ENCODE peak calls at places on chromosomes 5 and 9, in five cellular contexts. M is Peyer's patch, R is fibroblast of lung, Q is testis, E is body of pancreas. Y is an unnamed sample.

GRCh38 chr5:60332244-60333018 is 367.5 kb downstream of the DEPDC1B start:
- DNase-seq in R (peak), E (no peak), M (no peak), Q (no peak), Y (no peak)

GRCh38 chr5:110716247-110717245 is 9.9 kb downstream of the TMEM232 start:
- DNase-seq in Q (no peak), E (no peak), M (no peak), R (no peak), Y (no peak)

GRCh38 chr5:176728810-176729209 is 81.5 kb downstream of the TSPAN17 start:
- DNase-seq in M (no peak), Q (no peak), R (no peak), E (no peak), Y (no peak)

GRCh38 chr5:173680660-173681242 is 64.3 kb upstream of the BOD1 start:
- DNase-seq in E (peak), Q (no peak), M (no peak), R (no peak), Y (no peak)

GRCh38 chr9:115520626-115521025 is 402.7 kb upstream of the TNC start:
- DNase-seq in E (no peak), Q (no peak), M (no peak), R (no peak), Y (no peak)

GRCh38 chr9:128414461-128414860 is 6.2 kb upstream of the CERCAM start:
- DNase-seq in M (no peak), R (no peak), E (no peak), Q (no peak), Y (no peak)

GRCh38 chr5:135974019-135974600 is 19.3 kb upstream of the LECT2 start:
- DNase-seq in M (no peak), R (no peak), E (no peak), Q (no peak), Y (no peak)

GRCh38 chr5:173826179-173826920 is 61.8 kb upstream of the CPEB4 start:
- DNase-seq in Q (no peak), E (peak), M (no peak), R (no peak), Y (no peak)

GRCh38 chr9:116070256-116070914 is 83.2 kb upstream of the PAPPA start:
- DNase-seq in E (no peak), Q (no peak), R (no peak), M (no peak), Y (no peak)

GRCh38 chr5:74501674-74502478 is 138.7 kb downstream of the ENC1 start:
- DNase-seq in R (no peak), M (no peak), E (no peak), Q (no peak), Y (no peak)

GRCh38 chr5:15690611-15691010 is 190.6 kb downstream of the FBXL7 start:
- DNase-seq in E (no peak), Q (no peak), R (peak), M (no peak), Y (no peak)

GRCh38 chr9:82206490-82206889 is 217.9 kb downstream of the SPATA31D1 start:
- DNase-seq in E (no peak), Q (no peak), M (no peak), R (no peak), Y (no peak)

GRCh38 chr9:99309540-99309939 is 87.5 kb downstream of the SEC61B start:
- DNase-seq in R (no peak), M (no peak), E (no peak), Q (no peak), Y (no peak)

GRCh38 chr5:179110528-179110927 is 50.4 kb downstream of the ZNF354C start:
- DNase-seq in M (no peak), Q (peak), R (no peak), E (no peak), Y (no peak)

GRCh38 chr9:133768859-133769510 is 30.8 kb upstream of the SARDH start:
- DNase-seq in M (peak), R (no peak), Q (peak), E (peak), Y (no peak)
- H3K27ac ChIP-seq in M (no peak), R (no peak), Q (no peak), E (peak), Y (no peak)

GRCh38 chr5:18395126-18396110 is 761.2 kb downstream of the TAF11L14 start:
- DNase-seq in E (no peak), M (no peak), Q (no peak), R (no peak), Y (no peak)

GRCh38 chr5:18397393-18397792 is 763.1 kb downstream of the TAF11L14 start:
- DNase-seq in Q (no peak), E (no peak), M (no peak), R (no peak), Y (no peak)

GRCh38 chr5:18393546-18393945 is 759.3 kb downstream of the TAF11L14 start:
- DNase-seq in E (no peak), Q (no peak), M (no peak), R (no peak), Y (no peak)

DNA sequence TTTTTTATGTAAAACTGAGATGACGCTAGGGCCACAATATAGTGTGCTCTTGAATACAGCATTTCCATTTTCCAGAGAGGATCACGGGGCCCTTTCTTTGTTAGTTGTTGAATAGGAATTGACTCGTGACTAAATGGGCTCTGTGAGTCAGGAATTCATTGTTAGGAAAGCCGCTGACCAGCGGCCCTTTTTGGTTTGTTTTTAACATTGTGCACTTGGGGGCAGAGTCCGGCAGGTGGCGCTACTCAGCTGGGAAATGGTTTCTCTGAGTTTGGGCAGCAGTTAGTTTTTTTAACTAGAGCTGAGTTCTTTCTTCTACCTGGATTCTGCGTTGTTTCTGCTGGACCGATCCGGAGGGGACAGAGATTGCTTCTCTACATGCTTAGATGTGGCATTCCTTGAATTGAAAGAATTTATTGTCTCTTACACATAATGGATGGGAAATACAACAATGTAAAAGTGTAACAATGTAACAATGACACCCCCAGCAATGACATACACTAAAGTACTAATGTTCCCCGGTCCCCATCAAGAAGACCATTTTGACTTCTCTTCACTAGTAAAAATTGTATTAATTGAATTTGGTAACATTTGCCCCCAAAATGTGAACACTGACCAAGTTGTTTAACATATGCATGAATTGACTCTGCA is 760.0 kb downstream of the TAF11L14 start:
- DNase-seq in Q (peak), M (peak), E (peak), R (peak), Y (peak)
- TF ChIP-seq CTCF in Q (peak), M (peak), E (peak), R (peak), Y (peak)

GRCh38 chr9:88766778-88767503 is 224.3 kb upstream of the S1PR3 start:
- DNase-seq in E (no peak), R (peak), M (no peak), Q (no peak), Y (no peak)

GRCh38 chr9:88773119-88773518 is 218.1 kb upstream of the S1PR3 start:
- DNase-seq in M (no peak), E (no peak), Q (no peak), R (no peak), Y (no peak)

GRCh38 chr9:88772602-88773001 is 218.7 kb upstream of the S1PR3 start:
- DNase-seq in Q (no peak), M (no peak), R (no peak), E (no peak), Y (no peak)

DNA sequence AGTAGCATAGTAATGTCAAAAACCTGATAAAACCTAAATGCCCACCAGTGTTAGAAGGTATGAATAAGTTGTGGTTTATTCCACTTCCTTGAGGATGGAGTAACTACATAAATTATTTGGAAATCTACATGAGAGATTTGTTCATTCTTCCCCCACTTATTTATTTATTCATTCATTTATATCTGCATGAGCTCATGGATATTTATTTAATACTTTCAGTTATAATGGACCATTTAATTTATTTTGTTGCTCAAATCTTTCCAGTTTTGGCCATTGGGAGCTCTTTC is 223.8 kb upstream of the S1PR3 start:
- DNase-seq in R (peak), Q (no peak), E (no peak), M (no peak), Y (no peak)
- H3K27ac ChIP-seq in R (no peak), Q (no peak), E (no peak), M (no peak), Y (no peak)

DNA sequence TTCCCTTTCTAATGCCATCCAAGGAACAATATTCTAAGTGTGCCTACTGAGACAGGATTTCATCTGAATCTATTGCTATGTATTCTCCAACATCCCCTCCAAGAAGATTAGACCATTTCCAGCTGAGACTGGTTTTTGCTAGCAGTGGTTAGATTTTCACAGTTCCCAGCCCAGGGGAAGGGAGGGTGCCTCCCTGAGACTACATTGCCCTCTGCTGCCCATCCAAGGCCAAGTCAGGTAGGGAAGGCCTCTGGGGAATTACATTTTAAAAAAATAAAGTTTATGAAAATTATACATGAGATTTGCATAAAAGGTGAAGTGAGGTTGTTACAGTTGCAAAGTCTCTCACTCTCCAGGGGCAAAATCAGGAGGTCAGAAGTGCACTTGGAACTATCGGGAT is 28.0 kb upstream of the SYK start:
- DNase-seq in E (no peak), Q (peak), M (peak), R (no peak), Y (no peak)
- TF ChIP-seq CTCF in E (peak), Q (no peak), M (peak), R (peak), Y (no peak)

Y was measured in CD4-positive, alpha-beta T cell.